ENCODE peak calls at places on chromosomes 4 and X, in ten cellular contexts. D is Karpas-422; Y is WERI-Rb-1; F is SK-N-SH; U is neuronal stem cell; A is Panc1; K is CD4-positive, alpha-beta memory T cell; P is right cardiac atrium; Z is astrocyte; L is tibial nerve. R is an unnamed sample.

GRCh38 chr4:150136481-150136880 is 58.2 kb downstream of the DCLK2 start:
- DNase-seq in Z (peak; percentile 85), U (no peak), D (no peak), Y (no peak), P (no peak), L (no peak), A (no peak), K (no peak), F (no peak), R (no peak)

GRCh38 chr4:168832746-168833575 is 177.1 kb downstream of the CBR4 start:
- DNase-seq in D (no peak), F (peak; percentile 84), Y (peak; percentile 23), A (no peak), U (no peak), K (no peak), L (no peak), P (peak; percentile 82), Z (no peak), R (peak; percentile 76)

GRCh38 chrX:17500145-17500579 is 125.2 kb downstream of the NHS start:
- DNase-seq in U (no peak), L (no peak), A (no peak), Z (peak; percentile 89), D (no peak), K (no peak), Y (no peak), P (no peak), F (no peak), R (no peak)

GRCh38 chr4:173074501-173074946 is 94.1 kb upstream of the GALNT7 start:
- DNase-seq in P (no peak), Z (peak; percentile 97), D (no peak), K (no peak), U (peak; percentile 26), Y (no peak), F (no peak), L (no peak), A (peak; percentile 13), R (no peak)

GRCh38 chrX:102155806-102156179 is at the start of gene BEX5:
- DNase-seq in D (peak; percentile 90), Z (no peak), Y (no peak), F (peak; percentile 53), K (peak; percentile 65), P (peak; percentile 65), A (no peak), U (peak; percentile 61), L (no peak), R (peak; percentile 83)

GRCh38 chr4:133152801-133153526 is 3.9 kb downstream of the PCDH10 start:
- DNase-seq in L (no peak), F (no peak), P (no peak), A (no peak), U (no peak), Y (no peak), K (no peak), Z (peak; percentile 39), D (no peak), R (no peak)

GRCh38 chrX:122203399-122203798 is 980.7 kb upstream of the GRIA3 start:
- DNase-seq in F (no peak), K (no peak), L (no peak), Z (no peak), A (no peak), U (no peak), Y (no peak), D (no peak), P (no peak), R (no peak)

GRCh38 chrX:118355225-118355920 is 9.5 kb downstream of the WDR44 start:
- DNase-seq in K (no peak), A (no peak), Y (no peak), Z (peak; percentile 25), P (no peak), F (no peak), U (no peak), L (no peak), D (peak; percentile 33), R (no peak)

GRCh38 chrX:102765794-102766193 is 45.3 kb downstream of the GPRASP3 start:
- DNase-seq in L (no peak), F (no peak), P (no peak), K (no peak), U (no peak), A (no peak), D (no peak), Z (peak; percentile 35), Y (no peak), R (no peak)

GRCh38 chr4:14446311-14446710 is 556.0 kb upstream of the CPEB2 start:
- DNase-seq in U (no peak), L (no peak), D (no peak), Z (peak; percentile 4), K (no peak), P (no peak), F (no peak), Y (no peak), A (no peak), R (no peak)

GRCh38 chrX:6052111-6052745 is 176.4 kb downstream of the NLGN4X start:
- DNase-seq in D (no peak), Z (peak; percentile 57), P (no peak), Y (no peak), K (no peak), U (no peak), F (peak; percentile 48), L (no peak), A (no peak), R (no peak)

GRCh38 chr4:9825049-9825448 is 43.6 kb downstream of the DRD5 start:
- DNase-seq in L (no peak), F (no peak), Z (no peak), A (no peak), P (no peak), D (no peak), K (no peak), Y (no peak), U (no peak), R (no peak)

DNA sequence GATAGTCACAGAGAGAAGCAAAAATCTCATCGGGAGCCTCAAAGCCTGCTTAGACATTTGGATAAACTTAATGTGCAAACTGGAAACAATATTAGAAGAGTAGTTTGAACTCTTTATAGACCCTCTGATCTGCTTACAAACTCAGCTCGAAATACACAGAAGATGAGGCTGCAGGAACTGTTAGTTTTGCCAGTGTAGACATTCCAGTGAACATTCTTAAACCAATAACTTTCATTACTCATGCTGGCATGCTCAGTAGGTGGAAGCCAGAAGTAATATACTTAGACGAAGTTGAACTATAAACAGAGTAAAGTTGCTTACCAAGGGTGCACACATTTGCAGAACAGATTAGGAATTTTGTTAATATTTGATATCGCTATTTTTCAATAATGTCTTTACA is 303.5 kb downstream of the ANKRD50 start:
- DNase-seq in F (no peak), Y (no peak), P (no peak), Z (peak; percentile 63), U (no peak), L (no peak), K (no peak), D (no peak), A (no peak), R (no peak)
- H3K4me3 ChIP-seq in F (no peak overlapping the region), Y (no peak overlapping the region), P (no peak overlapping the region), Z (no peak overlapping the region), U (no peak overlapping the region), L (no peak overlapping the region), K (no peak overlapping the region), D (no peak overlapping the region), A (no peak overlapping the region), R (no peak overlapping the region)

GRCh38 chr4:143406523-143406922 is 69.8 kb downstream of the GAB1 start:
- DNase-seq in F (no peak), K (no peak), A (no peak), D (no peak), L (peak; percentile 54), U (no peak), P (peak; percentile 62), Z (peak; percentile 54), Y (no peak), R (no peak)

GRCh38 chr4:143403551-143403816 is 66.8 kb downstream of the GAB1 start:
- DNase-seq in U (no peak), Y (no peak), P (no peak), K (no peak), D (no peak), Z (no peak), F (no peak), A (no peak), L (no peak), R (no peak)

GRCh38 chr4:143407475-143407874 is 70.8 kb downstream of the GAB1 start:
- DNase-seq in P (no peak), D (no peak), A (no peak), Z (no peak), F (no peak), U (no peak), K (no peak), Y (no peak), L (no peak), R (no peak)

GRCh38 chr4:143404555-143404954 is 67.9 kb downstream of the GAB1 start:
- DNase-seq in K (no peak), U (no peak), F (no peak), D (no peak), Z (no peak), Y (no peak), P (no peak), A (no peak), L (no peak), R (no peak)

GRCh38 chr4:143405197-143405730 is 68.6 kb downstream of the GAB1 start:
- DNase-seq in P (no peak), U (no peak), K (no peak), Y (no peak), A (no peak), F (no peak), L (no peak), Z (no peak), D (no peak), R (no peak)
- H3K27ac ChIP-seq in P (peak overlapping the region; percentile 64), U (no peak overlapping the region), K (no peak overlapping the region), Y (no peak overlapping the region), A (no peak overlapping the region), F (no peak overlapping the region), L (peak overlapping the region; percentile 88), Z (no peak overlapping the region), D (no peak overlapping the region), R (peak overlapping the region; percentile 68)

DNA sequence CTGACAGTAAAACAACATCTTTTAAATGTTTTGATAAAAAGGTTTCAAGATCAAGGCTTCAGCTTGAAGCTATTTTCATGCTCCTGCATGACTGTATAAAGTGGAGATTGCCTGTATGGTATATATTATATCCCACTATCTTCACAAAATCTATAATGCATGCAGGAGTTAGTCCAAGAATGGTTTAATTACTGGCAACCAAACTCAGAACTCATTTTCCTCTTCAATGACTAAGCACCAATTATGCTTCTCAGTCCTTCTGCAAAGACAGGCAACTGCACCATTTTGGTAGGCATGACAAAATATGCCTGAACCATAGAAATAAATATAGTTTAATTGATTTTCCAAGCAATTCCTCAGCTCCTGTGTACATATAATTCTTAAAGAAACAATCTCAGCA is 54.5 kb downstream of the NPY5R start:
- DNase-seq in P (no peak), U (no peak), F (no peak), Z (no peak), A (no peak), D (no peak), L (no peak), Y (no peak), K (no peak), R (no peak)
- H3K4me3 ChIP-seq in P (no peak overlapping the region), U (no peak overlapping the region), F (no peak overlapping the region), Z (no peak overlapping the region), A (no peak overlapping the region), D (no peak overlapping the region), L (no peak overlapping the region), Y (no peak overlapping the region), K (no peak overlapping the region), R (no peak overlapping the region)

GRCh38 chrX:134868766-134869495 is 121.9 kb upstream of the SMIM10 start:
- DNase-seq in A (peak; percentile 53), F (no peak), P (no peak), D (no peak), K (no peak), U (no peak), Z (peak; percentile 93), L (no peak), Y (no peak), R (no peak)
- H3K27ac ChIP-seq in A (no peak overlapping the region), F (peak overlapping the region; percentile 68), P (no peak overlapping the region), D (no peak overlapping the region), K (no peak overlapping the region), U (no peak overlapping the region), Z (peak overlapping the region; percentile 60), L (no peak overlapping the region), Y (no peak overlapping the region), R (no peak overlapping the region)

GRCh38 chr4:53192496-53192895 is 173.4 kb downstream of the SCFD2 start:
- DNase-seq in K (no peak), Y (no peak), U (no peak), P (no peak), F (no peak), Z (no peak), A (no peak), L (no peak), D (no peak), R (no peak)
- H3K4me3 ChIP-seq in K (no peak overlapping the region), Y (no peak overlapping the region), U (no peak overlapping the region), P (no peak overlapping the region), F (no peak overlapping the region), Z (no peak overlapping the region), A (no peak overlapping the region), L (no peak overlapping the region), D (no peak overlapping the region), R (no peak overlapping the region)

R was measured in spleen.